ENCODE peak calls at places on chromosomes 2 and 18, in four cellular contexts. W, J, H and X are unnamed samples.

GRCh38 chr18:26734760-26735159 is 130.7 kb downstream of the AQP4 start:
- DNase-seq in W (no peak), J (no peak), H (no peak), X (no peak)

GRCh38 chr2:47043891-47044239 is 111.2 kb downstream of the STPG4 start:
- DNase-seq in W (no peak), J (no peak), H (no peak), X (no peak)

GRCh38 chr2:127419448-127420038 is 1.3 kb downstream of the PROC start:
- DNase-seq in W (no peak), J (no peak), H (peak; percentile 69), X (no peak)

GRCh38 chr2:183081908-183082307 is 3.4 kb downstream of the DUSP19 start:
- DNase-seq in W (no peak), J (no peak), H (no peak), X (no peak)

GRCh38 chr2:96529376-96530143 is 7.0 kb upstream of the ARID5A start:
- DNase-seq in W (no peak), J (no peak), H (no peak), X (no peak)

GRCh38 chr2:47569658-47570398 is 166.9 kb downstream of the MSH2 start:
- DNase-seq in W (no peak), J (no peak), H (no peak), X (no peak)

GRCh38 chr2:224023188-224023587 is 15.9 kb downstream of the SERPINE2 start:
- DNase-seq in W (no peak), J (no peak), H (peak; percentile 76), X (no peak)

GRCh38 chr2:8058652-8059051 is 623.2 kb upstream of the ID2 start:
- DNase-seq in W (no peak), J (no peak), H (no peak), X (no peak)

GRCh38 chr2:111938392-111938791 is 40.0 kb downstream of the MERTK start:
- DNase-seq in W (no peak), J (no peak), H (no peak), X (no peak)

GRCh38 chr2:230441188-230441897 is 25.3 kb downstream of the SP100 start:
- DNase-seq in W (no peak), J (peak; percentile 35), H (no peak), X (no peak)

DNA sequence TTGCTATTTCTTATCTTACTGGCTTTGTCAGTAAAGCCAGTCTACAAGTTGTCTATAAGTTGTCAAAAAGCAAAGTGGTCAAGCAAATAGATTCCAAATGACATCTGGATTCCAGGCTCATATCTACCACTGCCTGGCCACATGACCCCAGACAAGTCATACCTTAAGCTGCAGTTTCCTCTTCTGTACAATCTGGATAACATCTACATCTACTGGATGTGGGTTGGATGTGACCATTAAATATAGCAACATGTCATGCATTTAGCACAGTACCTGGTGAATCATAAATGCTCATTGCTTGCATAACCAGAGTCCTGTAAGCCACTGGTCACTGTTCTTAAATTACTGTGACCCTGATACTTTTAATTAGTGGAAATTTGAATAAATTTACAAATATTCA is 16.8 kb downstream of the COBLL1 start:
- DNase-seq in W (no peak), J (no peak), H (no peak), X (no peak)
- TF ChIP-seq ATF3 in W (no peak), J (no peak), H (no peak), X (no peak)

GRCh38 chr2:80525152-80525551 is 220.6 kb upstream of the LRRTM1 start:
- DNase-seq in W (no peak), J (peak; percentile 83), H (no peak), X (no peak)
- TF ChIP-seq RFX5 in W (no peak), J (no peak), H (no peak), X (no peak)

GRCh38 chr2:168920504-168921157 is 19.5 kb downstream of the G6PC2 start:
- DNase-seq in W (peak; percentile 40), J (no peak), H (peak; percentile 34), X (no peak)
- TF ChIP-seq ATF3 in W (no peak), J (no peak), H (no peak), X (no peak)

GRCh38 chr18:2222270-2223185 is 348.8 kb downstream of the METTL4 start:
- DNase-seq in W (no peak), J (no peak), H (no peak), X (no peak)

GRCh38 chr18:2218101-2218500 is 353.2 kb downstream of the METTL4 start:
- DNase-seq in W (no peak), J (no peak), H (no peak), X (no peak)

GRCh38 chr18:2223394-2223793 is 347.9 kb downstream of the METTL4 start:
- DNase-seq in W (no peak), J (no peak), H (no peak), X (no peak)

GRCh38 chr18:2223859-2224258 is 347.4 kb downstream of the METTL4 start:
- DNase-seq in W (no peak), J (no peak), H (peak; percentile 11), X (peak; percentile 51)
- TF ChIP-seq RFX5 in W (no peak), J (no peak), H (no peak), X (no peak)

GRCh38 chr18:64710105-64710861 is 561.4 kb upstream of the LINC00305 start:
- DNase-seq in W (no peak), J (no peak), H (no peak), X (no peak)
- TF ChIP-seq ATF3 in W (no peak), J (no peak), H (no peak), X (no peak)